ENCODE peak calls at places on chromosomes 6 and 20, in nine cellular contexts. O is uterus, E is psoas muscle, X is RWPE1, J is ovary, R is nephron progenitor cell, I is esophagus squamous epithelium, M is WTC11, V is thoracic aorta. A is an unnamed sample.

GRCh38 chr6:10194816-10195639 is 219.8 kb downstream of the TFAP2A start:
- DNase-seq in O (no peak), E (no peak), X (peak), J (no peak), R (no peak), I (no peak), M (no peak), V (no peak), A (no peak)

GRCh38 chr6:145277358-145278097 is 457.8 kb downstream of the EPM2A start:
- DNase-seq in O (no peak), E (no peak), X (no peak), J (no peak), R (no peak), I (no peak), M (no peak), V (no peak), A (no peak)

GRCh38 chr6:87832025-87832825 is 130.2 kb upstream of the AKIRIN2 start:
- DNase-seq in O (no peak), E (no peak), X (no peak), J (no peak), R (no peak), I (no peak), M (no peak), V (no peak), A (no peak)

GRCh38 chr6:20932284-20932683 is 398.0 kb downstream of the CDKAL1 start:
- DNase-seq in O (no peak), E (no peak), X (no peak), J (no peak), R (no peak), I (no peak), M (no peak), V (no peak), A (no peak)

GRCh38 chr20:59805266-59805665 is 128.2 kb downstream of the SYCP2 start:
- DNase-seq in O (no peak), E (no peak), X (no peak), J (peak), R (no peak), I (no peak), M (no peak), V (no peak), A (no peak)

GRCh38 chr20:53872561-53873248 is 197.7 kb downstream of the BCAS1 start:
- DNase-seq in O (no peak), E (no peak), X (no peak), J (no peak), R (no peak), I (no peak), M (no peak), V (no peak), A (no peak)

GRCh38 chr6:40912158-40912946 is 126.7 kb downstream of the UNC5CL start:
- DNase-seq in O (no peak), E (peak), X (peak), J (peak), R (peak), I (no peak), M (peak), V (no peak), A (peak)

GRCh38 chr6:101932704-101933103 is 539.2 kb downstream of the GRIK2 start:
- DNase-seq in O (no peak), E (no peak), X (no peak), J (no peak), R (no peak), I (no peak), M (no peak), V (no peak), A (no peak)

GRCh38 chr6:46217671-46218131 is 46.9 kb upstream of the ENPP5 start:
- DNase-seq in O (no peak), E (no peak), X (no peak), J (no peak), R (no peak), I (no peak), M (no peak), V (no peak), A (no peak)

GRCh38 chr6:42197574-42198362 is 3.0 kb upstream of the GUCA1B start:
- DNase-seq in O (peak), E (no peak), X (no peak), J (no peak), R (no peak), I (no peak), M (no peak), V (no peak), A (no peak)

GRCh38 chr6:124661231-124661630 is 301.0 kb upstream of the RNF217 start:
- DNase-seq in O (no peak), E (no peak), X (no peak), J (no peak), R (no peak), I (no peak), M (no peak), V (no peak), A (no peak)

GRCh38 chr20:35700625-35701148 is 1.5 kb downstream of the ROMO1 start:
- DNase-seq in O (no peak), E (no peak), X (peak), J (no peak), R (no peak), I (no peak), M (no peak), V (no peak), A (no peak)

GRCh38 chr6:131129657-131130545 is 5.4 kb upstream of the AKAP7 start:
- DNase-seq in O (no peak), E (no peak), X (peak), J (no peak), R (no peak), I (no peak), M (no peak), V (no peak), A (no peak)

GRCh38 chr6:93792751-93793150 is 373.4 kb upstream of the EPHA7 start:
- DNase-seq in O (no peak), E (no peak), X (no peak), J (no peak), R (no peak), I (no peak), M (no peak), V (no peak), A (no peak)

GRCh38 chr6:156776470-156776840 is 723 bp upstream of the ARID1B start:
- DNase-seq in O (no peak), E (no peak), X (no peak), J (no peak), R (no peak), I (no peak), M (no peak), V (no peak), A (no peak)

GRCh38 chr6:85865665-85866372 is 223.1 kb upstream of the SYNCRIP start:
- DNase-seq in O (no peak), E (no peak), X (peak), J (peak), R (no peak), I (no peak), M (no peak), V (no peak), A (no peak)

GRCh38 chr6:85866373-85866740 is 223.7 kb upstream of the SYNCRIP start:
- DNase-seq in O (peak), E (no peak), X (no peak), J (peak), R (no peak), I (no peak), M (no peak), V (no peak), A (no peak)

GRCh38 chr6:85867595-85867994 is 224.9 kb upstream of the SYNCRIP start:
- DNase-seq in O (no peak), E (no peak), X (no peak), J (no peak), R (no peak), I (no peak), M (no peak), V (no peak), A (no peak)

GRCh38 chr6:85866758-85867401 is 224.2 kb upstream of the SYNCRIP start:
- DNase-seq in O (no peak), E (no peak), X (no peak), J (no peak), R (no peak), I (no peak), M (no peak), V (no peak), A (no peak)

GRCh38 chr6:85864453-85865401 is 222.0 kb upstream of the SYNCRIP start:
- DNase-seq in O (no peak), E (no peak), X (no peak), J (peak), R (no peak), I (no peak), M (no peak), V (no peak), A (no peak)
- TF ChIP-seq CTCF in O (no peak), E (no peak), X (peak), J (no peak), R (no peak), I (no peak), M (no peak), V (no peak), A (no peak)

GRCh38 chr6:138109042-138109997 is 2.1 kb upstream of the PERP start:
- DNase-seq in O (peak), E (peak), X (peak), J (peak), R (peak), I (no peak), M (peak), V (peak), A (peak)
- TF ChIP-seq CTCF in O (peak), E (peak), X (peak), J (peak), R (peak), I (peak), M (peak), V (peak), A (peak)

DNA sequence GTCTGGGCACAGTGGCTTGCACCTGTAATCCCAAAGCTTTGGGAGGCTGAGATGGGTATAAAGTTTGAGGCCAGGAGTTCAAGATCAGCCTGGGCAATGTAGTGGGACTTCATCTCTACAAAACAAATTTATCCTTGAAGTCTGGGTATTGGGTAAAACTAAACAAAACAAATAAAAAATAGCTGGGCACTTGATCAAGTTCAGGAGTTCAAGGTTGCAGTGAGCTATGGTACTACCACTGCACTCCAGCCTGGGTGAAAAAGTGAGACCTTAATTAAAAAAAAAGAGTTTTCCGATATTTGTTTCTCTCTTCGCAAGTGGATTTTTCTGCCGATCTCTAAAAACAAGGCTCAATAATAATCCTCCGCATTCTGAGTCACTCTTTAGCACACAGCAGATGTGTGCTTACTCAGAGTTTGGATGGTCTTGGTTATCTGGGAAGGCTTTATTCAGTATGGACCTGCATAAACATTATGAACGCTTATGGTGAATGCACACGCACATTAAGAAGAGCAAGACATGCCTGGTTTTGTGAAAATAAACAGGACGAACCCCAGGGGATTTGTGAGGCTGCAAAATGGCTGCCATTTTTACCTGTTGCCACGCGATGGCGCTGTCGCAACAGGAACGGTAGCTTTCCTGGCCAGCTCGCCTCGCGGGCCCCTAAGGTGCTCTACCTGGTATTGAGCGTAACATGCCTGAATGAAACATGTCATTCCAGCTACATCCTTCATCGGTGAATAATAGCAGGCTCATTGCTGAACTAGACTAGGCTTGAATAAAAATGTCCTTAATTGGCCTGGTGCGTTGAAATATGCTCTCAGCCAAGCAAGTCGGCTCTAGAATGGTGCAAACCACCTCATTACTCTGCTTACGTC is 6.0 kb downstream of the OPN5 start:
- DNase-seq in O (no peak), E (peak), X (peak), J (peak), R (peak), I (no peak), M (peak), V (no peak), A (peak)
- TF ChIP-seq CTCF in O (peak), E (peak), X (peak), J (peak), R (peak), I (peak), M (peak), V (peak), A (peak)

GRCh38 chr20:40728470-40728869 is 39.4 kb upstream of the MAFB start:
- DNase-seq in O (no peak), E (no peak), X (no peak), J (no peak), R (no peak), I (no peak), M (no peak), V (no peak), A (no peak)
- TF ChIP-seq CTCF in O (no peak), E (no peak), X (peak), J (no peak), R (no peak), I (no peak), M (no peak), V (no peak), A (peak)

GRCh38 chr6:86153529-86153928 is 510.8 kb upstream of the SYNCRIP start:
- DNase-seq in O (no peak), E (no peak), X (no peak), J (no peak), R (no peak), I (no peak), M (no peak), V (no peak), A (no peak)

GRCh38 chr6:86152546-86152945 is 509.9 kb upstream of the SYNCRIP start:
- DNase-seq in O (no peak), E (no peak), X (no peak), J (no peak), R (no peak), I (no peak), M (no peak), V (no peak), A (no peak)

GRCh38 chr6:86154852-86155251 is 512.2 kb upstream of the SYNCRIP start:
- DNase-seq in O (no peak), E (no peak), X (no peak), J (no peak), R (no peak), I (no peak), M (no peak), V (no peak), A (no peak)
- TF ChIP-seq CTCF in O (no peak), E (no peak), X (no peak), J (no peak), R (no peak), I (no peak), M (no peak), V (no peak), A (no peak)

GRCh38 chr6:894274-894673 is 201.3 kb upstream of the EXOC2 start:
- DNase-seq in O (no peak), E (no peak), X (no peak), J (no peak), R (no peak), I (no peak), M (peak), V (no peak), A (peak)
- TF ChIP-seq CTCF in O (no peak), E (no peak), X (no peak), J (no peak), R (no peak), I (peak), M (peak), V (no peak), A (no peak)